ENCODE peak calls at places on chromosomes 6 and 20, in eight cellular contexts. A is spleen, U is transverse colon, X is stomach, K is K562, G is upper lobe of left lung, F is GM23338, E is SK-N-SH. P is an unnamed sample.

GRCh38 chr6:74577619-74578018 is 628.2 kb downstream of the COL12A1 start:
- DNase-seq in A (no peak), E (no peak), G (no peak), U (no peak), K (no peak), F (no peak), X (no peak), P (no peak)

GRCh38 chr6:167661456-167662103 is 165.1 kb upstream of the AFDN start:
- DNase-seq in A (peak; percentile 41), G (no peak), X (no peak), F (no peak), K (no peak), E (no peak), U (no peak), P (no peak)

GRCh38 chr6:161498359-161498758 is 224.5 kb upstream of the AGPAT4 start:
- DNase-seq in A (no peak), X (no peak), G (no peak), U (no peak), E (peak; percentile 41), K (peak; percentile 19), F (peak; percentile 85), P (no peak)

GRCh38 chr6:109342564-109342963 is 39.7 kb downstream of the CD164 start:
- DNase-seq in E (no peak), F (no peak), G (no peak), A (no peak), K (peak; percentile 35), U (no peak), X (no peak), P (no peak)

GRCh38 chr20:24658920-24659660 is 189.7 kb downstream of the SYNDIG1 start:
- DNase-seq in F (no peak), E (peak; percentile 57), X (no peak), G (no peak), A (no peak), K (no peak), U (no peak), P (no peak)

GRCh38 chr6:9516207-9516606 is 898.7 kb downstream of the TFAP2A start:
- DNase-seq in U (no peak), G (no peak), E (no peak), A (no peak), K (no peak), X (peak; percentile 29), F (peak; percentile 15), P (no peak)

GRCh38 chr6:111379302-111379701 is 103.7 kb downstream of the REV3L start:
- DNase-seq in U (no peak), E (no peak), G (no peak), K (no peak), F (no peak), X (no peak), A (no peak), P (no peak)

GRCh38 chr6:132768051-132768517 is 10.4 kb upstream of the VNN2 start:
- DNase-seq in K (peak; percentile 42), X (peak; percentile 52), F (peak; percentile 88), G (peak; percentile 69), U (peak; percentile 21), E (peak; percentile 3), A (peak; percentile 82), P (no peak)

GRCh38 chr6:162615016-162615717 is 112.4 kb downstream of the PRKN start:
- DNase-seq in U (no peak), F (no peak), X (no peak), A (no peak), E (no peak), K (no peak), G (no peak), P (no peak)

GRCh38 chr6:43910638-43911353 is 140.8 kb downstream of the VEGFA start:
- DNase-seq in K (no peak), E (no peak), G (no peak), A (no peak), F (no peak), X (no peak), U (no peak), P (peak; percentile 50)

GRCh38 chr20:25282034-25282781 is 34.3 kb downstream of the PYGB start:
- DNase-seq in F (no peak), E (no peak), X (peak; percentile 24), U (no peak), G (peak; percentile 15), K (no peak), A (peak; percentile 82), P (no peak)

GRCh38 chr6:89360415-89360999 is 8.0 kb upstream of the UBE2J1 start:
- DNase-seq in X (no peak), U (no peak), A (no peak), F (no peak), E (no peak), G (no peak), K (no peak), P (no peak)

GRCh38 chr6:3414704-3415453 is 42.0 kb downstream of the SLC22A23 start:
- DNase-seq in X (no peak), E (no peak), A (no peak), G (peak; percentile 79), F (peak; percentile 76), U (no peak), K (peak; percentile 71), P (no peak)

GRCh38 chr6:112298816-112299281 is 44.5 kb upstream of the LAMA4 start:
- DNase-seq in E (no peak), A (no peak), X (no peak), F (no peak), U (no peak), G (no peak), K (no peak), P (no peak)

GRCh38 chr6:158018851-158019361 is 37.2 kb downstream of the SYNJ2 start:
- DNase-seq in G (no peak), A (peak; percentile 67), K (no peak), E (no peak), X (no peak), U (no peak), F (no peak), P (no peak)

GRCh38 chr20:5734559-5735137 is 15.6 kb upstream of the SHLD1 start:
- DNase-seq in F (no peak), A (no peak), G (no peak), E (no peak), X (no peak), U (no peak), K (no peak), P (no peak)

GRCh38 chr20:36035720-36036119 is 67.3 kb downstream of the CNBD2 start:
- DNase-seq in F (no peak), X (no peak), U (no peak), G (no peak), E (no peak), K (no peak), A (no peak), P (no peak)

GRCh38 chr6:159969204-159969912 is 476 bp downstream of the IGF2R start:
- DNase-seq in F (peak; percentile 65), X (peak; percentile 31), U (peak; percentile 42), A (peak; percentile 95), G (peak; percentile 47), E (peak; percentile 77), K (no peak), P (no peak)
- H3K4me1 ChIP-seq in F (peaks cover 39% of the 10 kb centered on the region), X (peaks cover 49% of the 10 kb centered on the region), U (peaks cover 22% of the 10 kb centered on the region), A (peaks cover 54% of the 10 kb centered on the region), G (peaks cover 42% of the 10 kb centered on the region), E (peaks cover 17% of the 10 kb centered on the region), K (peaks cover 35% of the 10 kb centered on the region), P (peaks cover 30% of the 10 kb centered on the region)

GRCh38 chr20:42027746-42028268 is 409.6 kb upstream of the CHD6 start:
- DNase-seq in F (no peak), A (no peak), X (no peak), E (peak; percentile 38), G (no peak), K (no peak), U (no peak), P (no peak)
- TF ChIP-seq CTCF in F (no peak), A (no peak), X (no peak), E (no peak), G (no peak), K (no peak), U (no peak), P (peak; percentile 20)

GRCh38 chr6:27894839-27895762 is 17.1 kb downstream of the OR2B2 start:
- DNase-seq in F (peak; percentile 89), G (peak; percentile 68), E (peak; percentile 64), X (peak; percentile 49), K (peak; percentile 71), U (peak; percentile 57), A (no peak), P (peak; percentile 71)

GRCh38 chr6:27896398-27896796 is 15.8 kb downstream of the OR2B2 start:
- DNase-seq in E (no peak), F (no peak), X (no peak), A (no peak), U (no peak), K (no peak), G (no peak), P (no peak)

GRCh38 chr6:27893059-27893835 is 18.9 kb downstream of the OR2B2 start:
- DNase-seq in E (peak; percentile 81), A (peak; percentile 95), X (peak; percentile 92), K (peak; percentile 88), F (peak; percentile 97), G (peak; percentile 87), U (peak; percentile 93), P (peak; percentile 97)

GRCh38 chr6:27892596-27893058 is 19.6 kb downstream of the OR2B2 start:
- DNase-seq in X (no peak), K (no peak), A (no peak), G (no peak), E (no peak), F (no peak), U (no peak), P (no peak)

GRCh38 chr6:27893836-27894807 is 18.1 kb downstream of the OR2B2 start:
- DNase-seq in G (peak; percentile 88), U (peak; percentile 90), F (peak; percentile 79), X (peak; percentile 81), K (peak; percentile 81), A (peak; percentile 88), E (peak; percentile 66), P (peak; percentile 89)
- TF ChIP-seq POLR2AphosphoS5 in G (no peak), U (peak; percentile 31), F (peak; percentile 46), X (peak; percentile 61), K (no peak), A (no peak), E (peak; percentile 26), P (no peak)

DNA sequence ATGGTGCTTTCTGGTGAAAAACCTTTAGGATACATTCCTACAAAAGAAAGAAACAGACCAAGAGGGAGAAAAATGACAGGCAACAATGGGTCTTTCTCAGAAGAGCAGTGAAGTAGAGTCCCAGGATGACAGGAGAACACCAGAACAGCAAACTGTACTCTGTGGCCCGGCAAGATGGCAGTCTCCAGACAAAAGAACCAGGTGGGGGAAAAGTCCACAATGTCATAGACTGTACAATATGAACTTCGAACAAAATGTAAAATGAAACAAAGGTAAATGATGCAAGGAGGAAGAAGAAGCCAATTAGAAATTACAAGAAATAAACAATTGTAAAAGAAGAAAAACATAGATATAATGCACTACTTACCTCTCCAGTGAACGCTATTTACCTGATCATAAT is 23.2 kb upstream of the HSF2 start:
- DNase-seq in E (no peak), K (no peak), X (no peak), A (no peak), F (no peak), G (no peak), U (no peak), P (no peak)
- H3K4me1 ChIP-seq in E (no peaks in the 10 kb centered on the region), K (no peaks in the 10 kb centered on the region), X (no peaks in the 10 kb centered on the region), A (no peaks in the 10 kb centered on the region), F (no peaks in the 10 kb centered on the region), G (no peaks in the 10 kb centered on the region), U (no peaks in the 10 kb centered on the region), P (no peaks in the 10 kb centered on the region)

P was measured in Panc1.